ENCODE peak calls at places on chromosomes 11 and 22, in nine cellular contexts. One of them, this sample, is unnamed.

GRCh38 chr22:49848690-49849160 is 4.9 kb upstream of the ZBED4 start:
- DNase-seq in activated CD4-positive, alpha-beta T cell treated with anti-CD3 and anti-CD28 coated beads, Interleukin-2, amount 10 ng/mL, durations not matched to agents 7 days and 5 days: no peak
- DNase-seq in naive B cell: no peak
- DNase-seq in head of caudate nucleus: no peak
- DNase-seq in cardiac fibroblast: no peak
- DNase-seq in CD4-positive, alpha-beta T cell: no peak
- DNase-seq in AG04450: no peak
- DNase-seq in activated CD4-positive, alpha-beta memory T cell treated with anti-CD3 and anti-CD28 coated beads, Interleukin-2, amount 10 ng/mL, durations not matched to agents 7 days and 5 days: no peak
- DNase-seq in GM12891: no peak
- DNase-seq in this sample: no peak

GRCh38 chr11:65777821-65778361 is 2.9 kb downstream of the AP5B1 start:
- DNase-seq in cardiac fibroblast: no peak
- DNase-seq in activated CD4-positive, alpha-beta memory T cell treated with anti-CD3 and anti-CD28 coated beads, Interleukin-2, amount 10 ng/mL, durations not matched to agents 7 days and 5 days: peak
- DNase-seq in GM12891: no peak
- DNase-seq in naive B cell: no peak
- DNase-seq in head of caudate nucleus: no peak
- DNase-seq in activated CD4-positive, alpha-beta T cell treated with anti-CD3 and anti-CD28 coated beads, Interleukin-2, amount 10 ng/mL, durations not matched to agents 7 days and 5 days: no peak
- DNase-seq in AG04450: no peak
- DNase-seq in CD4-positive, alpha-beta T cell: no peak
- DNase-seq in this sample: no peak

GRCh38 chr11:73312806-73313403 is 4.8 kb downstream of the ARHGEF17 start:
- DNase-seq in AG04450: no peak
- DNase-seq in activated CD4-positive, alpha-beta T cell treated with anti-CD3 and anti-CD28 coated beads, Interleukin-2, amount 10 ng/mL, durations not matched to agents 7 days and 5 days: no peak
- DNase-seq in naive B cell: no peak
- DNase-seq in activated CD4-positive, alpha-beta memory T cell treated with anti-CD3 and anti-CD28 coated beads, Interleukin-2, amount 10 ng/mL, durations not matched to agents 7 days and 5 days: no peak
- DNase-seq in cardiac fibroblast: no peak
- DNase-seq in head of caudate nucleus: no peak
- DNase-seq in CD4-positive, alpha-beta T cell: no peak
- DNase-seq in GM12891: no peak
- DNase-seq in this sample: no peak

GRCh38 chr11:123235687-123236261 is 40.7 kb upstream of the CLMP start:
- DNase-seq in head of caudate nucleus: no peak
- DNase-seq in naive B cell: no peak
- DNase-seq in cardiac fibroblast: peak
- DNase-seq in GM12891: no peak
- DNase-seq in AG04450: no peak
- DNase-seq in CD4-positive, alpha-beta T cell: no peak
- DNase-seq in activated CD4-positive, alpha-beta memory T cell treated with anti-CD3 and anti-CD28 coated beads, Interleukin-2, amount 10 ng/mL, durations not matched to agents 7 days and 5 days: no peak
- DNase-seq in activated CD4-positive, alpha-beta T cell treated with anti-CD3 and anti-CD28 coated beads, Interleukin-2, amount 10 ng/mL, durations not matched to agents 7 days and 5 days: no peak
- DNase-seq in this sample: no peak

GRCh38 chr11:16956538-16957153 is 57.6 kb downstream of the PLEKHA7 start:
- DNase-seq in naive B cell: no peak
- DNase-seq in activated CD4-positive, alpha-beta memory T cell treated with anti-CD3 and anti-CD28 coated beads, Interleukin-2, amount 10 ng/mL, durations not matched to agents 7 days and 5 days: no peak
- DNase-seq in head of caudate nucleus: no peak
- DNase-seq in activated CD4-positive, alpha-beta T cell treated with anti-CD3 and anti-CD28 coated beads, Interleukin-2, amount 10 ng/mL, durations not matched to agents 7 days and 5 days: no peak
- DNase-seq in cardiac fibroblast: no peak
- DNase-seq in GM12891: no peak
- DNase-seq in CD4-positive, alpha-beta T cell: no peak
- DNase-seq in AG04450: no peak
- DNase-seq in this sample: no peak

GRCh38 chr11:83272627-83273026 is 13.5 kb downstream of the CCDC90B start:
- DNase-seq in activated CD4-positive, alpha-beta T cell treated with anti-CD3 and anti-CD28 coated beads, Interleukin-2, amount 10 ng/mL, durations not matched to agents 7 days and 5 days: no peak
- DNase-seq in head of caudate nucleus: no peak
- DNase-seq in activated CD4-positive, alpha-beta memory T cell treated with anti-CD3 and anti-CD28 coated beads, Interleukin-2, amount 10 ng/mL, durations not matched to agents 7 days and 5 days: no peak
- DNase-seq in CD4-positive, alpha-beta T cell: no peak
- DNase-seq in cardiac fibroblast: peak
- DNase-seq in AG04450: no peak
- DNase-seq in naive B cell: no peak
- DNase-seq in GM12891: no peak
- DNase-seq in this sample: no peak

GRCh38 chr11:30741039-30741550 is 154.9 kb upstream of the MPPED2 start:
- DNase-seq in head of caudate nucleus: no peak
- DNase-seq in cardiac fibroblast: peak
- DNase-seq in activated CD4-positive, alpha-beta T cell treated with anti-CD3 and anti-CD28 coated beads, Interleukin-2, amount 10 ng/mL, durations not matched to agents 7 days and 5 days: no peak
- DNase-seq in AG04450: peak
- DNase-seq in CD4-positive, alpha-beta T cell: no peak
- DNase-seq in activated CD4-positive, alpha-beta memory T cell treated with anti-CD3 and anti-CD28 coated beads, Interleukin-2, amount 10 ng/mL, durations not matched to agents 7 days and 5 days: no peak
- DNase-seq in naive B cell: no peak
- DNase-seq in GM12891: no peak
- DNase-seq in this sample: no peak

GRCh38 chr22:30968015-30968923 is at the start of gene MORC2:
- DNase-seq in CD4-positive, alpha-beta T cell: no peak
- DNase-seq in cardiac fibroblast: peak
- DNase-seq in AG04450: no peak
- DNase-seq in head of caudate nucleus: no peak
- DNase-seq in activated CD4-positive, alpha-beta memory T cell treated with anti-CD3 and anti-CD28 coated beads, Interleukin-2, amount 10 ng/mL, durations not matched to agents 7 days and 5 days: no peak
- DNase-seq in GM12891: peak
- DNase-seq in naive B cell: no peak
- DNase-seq in activated CD4-positive, alpha-beta T cell treated with anti-CD3 and anti-CD28 coated beads, Interleukin-2, amount 10 ng/mL, durations not matched to agents 7 days and 5 days: no peak
- DNase-seq in this sample: no peak

GRCh38 chr11:71336996-71337772 is 84.8 kb upstream of the SHANK2 start:
- DNase-seq in activated CD4-positive, alpha-beta T cell treated with anti-CD3 and anti-CD28 coated beads, Interleukin-2, amount 10 ng/mL, durations not matched to agents 7 days and 5 days: no peak
- DNase-seq in AG04450: no peak
- DNase-seq in GM12891: no peak
- DNase-seq in naive B cell: no peak
- DNase-seq in cardiac fibroblast: no peak
- DNase-seq in CD4-positive, alpha-beta T cell: no peak
- DNase-seq in activated CD4-positive, alpha-beta memory T cell treated with anti-CD3 and anti-CD28 coated beads, Interleukin-2, amount 10 ng/mL, durations not matched to agents 7 days and 5 days: no peak
- DNase-seq in head of caudate nucleus: no peak
- DNase-seq in this sample: no peak

GRCh38 chr22:29114392-29114791 is 41.6 kb downstream of the KREMEN1 start:
- DNase-seq in activated CD4-positive, alpha-beta T cell treated with anti-CD3 and anti-CD28 coated beads, Interleukin-2, amount 10 ng/mL, durations not matched to agents 7 days and 5 days: no peak
- DNase-seq in naive B cell: no peak
- DNase-seq in AG04450: no peak
- DNase-seq in cardiac fibroblast: no peak
- DNase-seq in GM12891: no peak
- DNase-seq in CD4-positive, alpha-beta T cell: no peak
- DNase-seq in head of caudate nucleus: no peak
- DNase-seq in activated CD4-positive, alpha-beta memory T cell treated with anti-CD3 and anti-CD28 coated beads, Interleukin-2, amount 10 ng/mL, durations not matched to agents 7 days and 5 days: no peak
- DNase-seq in this sample: no peak

GRCh38 chr11:119282495-119282894 is 34.4 kb downstream of the MCAM start:
- DNase-seq in activated CD4-positive, alpha-beta memory T cell treated with anti-CD3 and anti-CD28 coated beads, Interleukin-2, amount 10 ng/mL, durations not matched to agents 7 days and 5 days: no peak
- DNase-seq in activated CD4-positive, alpha-beta T cell treated with anti-CD3 and anti-CD28 coated beads, Interleukin-2, amount 10 ng/mL, durations not matched to agents 7 days and 5 days: no peak
- DNase-seq in cardiac fibroblast: peak
- DNase-seq in head of caudate nucleus: no peak
- DNase-seq in naive B cell: no peak
- DNase-seq in AG04450: no peak
- DNase-seq in GM12891: no peak
- DNase-seq in CD4-positive, alpha-beta T cell: no peak
- DNase-seq in this sample: no peak

GRCh38 chr11:34266987-34267386 is 90.8 kb downstream of the ABTB2 start:
- DNase-seq in activated CD4-positive, alpha-beta T cell treated with anti-CD3 and anti-CD28 coated beads, Interleukin-2, amount 10 ng/mL, durations not matched to agents 7 days and 5 days: no peak
- DNase-seq in activated CD4-positive, alpha-beta memory T cell treated with anti-CD3 and anti-CD28 coated beads, Interleukin-2, amount 10 ng/mL, durations not matched to agents 7 days and 5 days: no peak
- DNase-seq in head of caudate nucleus: peak
- DNase-seq in CD4-positive, alpha-beta T cell: no peak
- DNase-seq in GM12891: no peak
- DNase-seq in cardiac fibroblast: peak
- DNase-seq in naive B cell: no peak
- DNase-seq in AG04450: no peak
- DNase-seq in this sample: no peak

GRCh38 chr11:69530278-69531070 is 49.0 kb downstream of the LINC01488 start:
- DNase-seq in cardiac fibroblast: no peak
- DNase-seq in AG04450: no peak
- DNase-seq in head of caudate nucleus: peak
- DNase-seq in activated CD4-positive, alpha-beta T cell treated with anti-CD3 and anti-CD28 coated beads, Interleukin-2, amount 10 ng/mL, durations not matched to agents 7 days and 5 days: no peak
- DNase-seq in GM12891: no peak
- DNase-seq in naive B cell: peak
- DNase-seq in activated CD4-positive, alpha-beta memory T cell treated with anti-CD3 and anti-CD28 coated beads, Interleukin-2, amount 10 ng/mL, durations not matched to agents 7 days and 5 days: no peak
- DNase-seq in CD4-positive, alpha-beta T cell: no peak
- DNase-seq in this sample: no peak

GRCh38 chr11:9771126-9771624 is 107.3 kb downstream of the SWAP70 start:
- DNase-seq in cardiac fibroblast: no peak
- DNase-seq in activated CD4-positive, alpha-beta T cell treated with anti-CD3 and anti-CD28 coated beads, Interleukin-2, amount 10 ng/mL, durations not matched to agents 7 days and 5 days: no peak
- DNase-seq in naive B cell: no peak
- DNase-seq in CD4-positive, alpha-beta T cell: no peak
- DNase-seq in AG04450: no peak
- DNase-seq in head of caudate nucleus: no peak
- DNase-seq in activated CD4-positive, alpha-beta memory T cell treated with anti-CD3 and anti-CD28 coated beads, Interleukin-2, amount 10 ng/mL, durations not matched to agents 7 days and 5 days: no peak
- DNase-seq in GM12891: no peak
- DNase-seq in this sample: no peak

GRCh38 chr11:61417670-61418069 is 12.1 kb downstream of the CPSF7 start:
- DNase-seq in CD4-positive, alpha-beta T cell: no peak
- DNase-seq in activated CD4-positive, alpha-beta memory T cell treated with anti-CD3 and anti-CD28 coated beads, Interleukin-2, amount 10 ng/mL, durations not matched to agents 7 days and 5 days: no peak
- DNase-seq in GM12891: no peak
- DNase-seq in cardiac fibroblast: peak
- DNase-seq in AG04450: no peak
- DNase-seq in head of caudate nucleus: no peak
- DNase-seq in naive B cell: no peak
- DNase-seq in activated CD4-positive, alpha-beta T cell treated with anti-CD3 and anti-CD28 coated beads, Interleukin-2, amount 10 ng/mL, durations not matched to agents 7 days and 5 days: no peak
- DNase-seq in this sample: no peak

GRCh38 chr11:123206671-123207421 is 11.8 kb upstream of the CLMP start:
- DNase-seq in CD4-positive, alpha-beta T cell: no peak
- DNase-seq in AG04450: no peak
- DNase-seq in cardiac fibroblast: no peak
- DNase-seq in naive B cell: no peak
- DNase-seq in GM12891: no peak
- DNase-seq in activated CD4-positive, alpha-beta memory T cell treated with anti-CD3 and anti-CD28 coated beads, Interleukin-2, amount 10 ng/mL, durations not matched to agents 7 days and 5 days: no peak
- DNase-seq in activated CD4-positive, alpha-beta T cell treated with anti-CD3 and anti-CD28 coated beads, Interleukin-2, amount 10 ng/mL, durations not matched to agents 7 days and 5 days: no peak
- DNase-seq in head of caudate nucleus: no peak
- DNase-seq in this sample: no peak

GRCh38 chr11:34758262-34758661 is 137.4 kb downstream of the EHF start:
- DNase-seq in CD4-positive, alpha-beta T cell: no peak
- DNase-seq in AG04450: no peak
- DNase-seq in activated CD4-positive, alpha-beta memory T cell treated with anti-CD3 and anti-CD28 coated beads, Interleukin-2, amount 10 ng/mL, durations not matched to agents 7 days and 5 days: no peak
- DNase-seq in activated CD4-positive, alpha-beta T cell treated with anti-CD3 and anti-CD28 coated beads, Interleukin-2, amount 10 ng/mL, durations not matched to agents 7 days and 5 days: no peak
- DNase-seq in cardiac fibroblast: peak
- DNase-seq in naive B cell: no peak
- DNase-seq in head of caudate nucleus: no peak
- DNase-seq in GM12891: no peak
- DNase-seq in this sample: no peak

GRCh38 chr11:114964676-114965214 is 286.4 kb downstream of the NXPE2 start:
- DNase-seq in naive B cell: no peak
- DNase-seq in activated CD4-positive, alpha-beta T cell treated with anti-CD3 and anti-CD28 coated beads, Interleukin-2, amount 10 ng/mL, durations not matched to agents 7 days and 5 days: no peak
- DNase-seq in activated CD4-positive, alpha-beta memory T cell treated with anti-CD3 and anti-CD28 coated beads, Interleukin-2, amount 10 ng/mL, durations not matched to agents 7 days and 5 days: no peak
- DNase-seq in cardiac fibroblast: no peak
- DNase-seq in CD4-positive, alpha-beta T cell: no peak
- DNase-seq in AG04450: no peak
- DNase-seq in head of caudate nucleus: no peak
- DNase-seq in GM12891: no peak
- DNase-seq in this sample: no peak

GRCh38 chr11:109864834-109865557 is 228.2 kb upstream of the ZC3H12C start:
- DNase-seq in cardiac fibroblast: peak
- DNase-seq in activated CD4-positive, alpha-beta T cell treated with anti-CD3 and anti-CD28 coated beads, Interleukin-2, amount 10 ng/mL, durations not matched to agents 7 days and 5 days: no peak
- DNase-seq in head of caudate nucleus: no peak
- DNase-seq in AG04450: peak
- DNase-seq in CD4-positive, alpha-beta T cell: no peak
- DNase-seq in GM12891: no peak
- DNase-seq in activated CD4-positive, alpha-beta memory T cell treated with anti-CD3 and anti-CD28 coated beads, Interleukin-2, amount 10 ng/mL, durations not matched to agents 7 days and 5 days: no peak
- DNase-seq in naive B cell: no peak
- DNase-seq in this sample: no peak

GRCh38 chr11:100932474-100933100 is 197.0 kb downstream of the PGR start:
- DNase-seq in activated CD4-positive, alpha-beta T cell treated with anti-CD3 and anti-CD28 coated beads, Interleukin-2, amount 10 ng/mL, durations not matched to agents 7 days and 5 days: no peak
- DNase-seq in GM12891: no peak
- DNase-seq in activated CD4-positive, alpha-beta memory T cell treated with anti-CD3 and anti-CD28 coated beads, Interleukin-2, amount 10 ng/mL, durations not matched to agents 7 days and 5 days: no peak
- DNase-seq in cardiac fibroblast: peak
- DNase-seq in head of caudate nucleus: no peak
- DNase-seq in AG04450: no peak
- DNase-seq in CD4-positive, alpha-beta T cell: no peak
- DNase-seq in naive B cell: peak
- DNase-seq in this sample: no peak

GRCh38 chr11:69598147-69598546 is 42.8 kb upstream of the CCND1 start:
- DNase-seq in activated CD4-positive, alpha-beta memory T cell treated with anti-CD3 and anti-CD28 coated beads, Interleukin-2, amount 10 ng/mL, durations not matched to agents 7 days and 5 days: no peak
- DNase-seq in head of caudate nucleus: no peak
- DNase-seq in activated CD4-positive, alpha-beta T cell treated with anti-CD3 and anti-CD28 coated beads, Interleukin-2, amount 10 ng/mL, durations not matched to agents 7 days and 5 days: no peak
- DNase-seq in AG04450: no peak
- DNase-seq in GM12891: no peak
- DNase-seq in CD4-positive, alpha-beta T cell: no peak
- DNase-seq in cardiac fibroblast: peak
- DNase-seq in naive B cell: no peak
- DNase-seq in this sample: no peak

GRCh38 chr11:68584097-68584496 is 100.2 kb upstream of the GAL start:
- DNase-seq in cardiac fibroblast: peak
- DNase-seq in CD4-positive, alpha-beta T cell: peak
- DNase-seq in naive B cell: peak
- DNase-seq in AG04450: no peak
- DNase-seq in activated CD4-positive, alpha-beta memory T cell treated with anti-CD3 and anti-CD28 coated beads, Interleukin-2, amount 10 ng/mL, durations not matched to agents 7 days and 5 days: peak
- DNase-seq in head of caudate nucleus: peak
- DNase-seq in activated CD4-positive, alpha-beta T cell treated with anti-CD3 and anti-CD28 coated beads, Interleukin-2, amount 10 ng/mL, durations not matched to agents 7 days and 5 days: peak
- DNase-seq in GM12891: peak
- DNase-seq in this sample: peak

This sample was measured in GM19239.